ENCODE peak calls at places on chromosome 4, in seven cellular contexts. Z is AG04450, U is spleen, W is nephron progenitor cell, Q is PC-9, M is mammary epithelial cell, T is adrenal gland. A is an unnamed sample.

GRCh38 chr4:176334066-176334465 is 14.3 kb downstream of the SPCS3 start:
- DNase-seq in Z (no peak), U (no peak), W (no peak), Q (no peak), M (no peak), T (no peak), A (no peak)

GRCh38 chr4:33071552-33071951 is 2351.4 kb downstream of the PCDH7 start:
- DNase-seq in Z (no peak), U (no peak), W (no peak), Q (no peak), M (no peak), T (no peak), A (no peak)

GRCh38 chr4:69936566-69936965 is 5.7 kb downstream of the CSN1S1 start:
- DNase-seq in Z (no peak), U (no peak), W (no peak), Q (no peak), M (no peak), T (no peak), A (no peak)

GRCh38 chr4:184313710-184314659 is 96.3 kb upstream of the ENPP6 start:
- DNase-seq in Z (no peak), U (peak), W (no peak), Q (no peak), M (no peak), T (peak), A (no peak)

GRCh38 chr4:185840953-185841352 is 29.0 kb upstream of the SORBS2 start:
- DNase-seq in Z (no peak), U (no peak), W (no peak), Q (no peak), M (no peak), T (no peak), A (no peak)

GRCh38 chr4:1711055-1711905 is 839 bp downstream of the SLBP start:
- DNase-seq in Z (no peak), U (no peak), W (no peak), Q (no peak), M (peak), T (peak), A (no peak)

GRCh38 chr4:21041708-21042107 is 341.4 kb downstream of the PACRGL start:
- DNase-seq in Z (no peak), U (no peak), W (no peak), Q (no peak), M (no peak), T (no peak), A (no peak)

GRCh38 chr4:121989715-121990114 is 37.9 kb upstream of the TRPC3 start:
- DNase-seq in Z (no peak), U (no peak), W (no peak), Q (no peak), M (no peak), T (no peak), A (no peak)

GRCh38 chr4:37243722-37244582 is 591 bp upstream of the NWD2 start:
- DNase-seq in Z (no peak), U (no peak), W (peak), Q (no peak), M (peak), T (no peak), A (no peak)

GRCh38 chr4:38914859-38915258 is 47.3 kb downstream of the FAM114A1 start:
- DNase-seq in Z (no peak), U (no peak), W (no peak), Q (no peak), M (no peak), T (no peak), A (no peak)

GRCh38 chr4:46329118-46329976 is 60.6 kb downstream of the GABRA2 start:
- DNase-seq in Z (peak), U (no peak), W (peak), Q (peak), M (peak), T (peak), A (no peak)

GRCh38 chr4:188484256-188484655 is 345.0 kb downstream of the TRIML1 start:
- DNase-seq in Z (no peak), U (no peak), W (no peak), Q (no peak), M (no peak), T (no peak), A (no peak)

GRCh38 chr4:159280442-159281172 is 177.7 kb downstream of the RAPGEF2 start:
- DNase-seq in Z (no peak), U (no peak), W (no peak), Q (no peak), M (no peak), T (no peak), A (no peak)

GRCh38 chr4:88629826-88630225 is 37.5 kb downstream of the HERC3 start:
- DNase-seq in Z (no peak), U (no peak), W (no peak), Q (no peak), M (no peak), T (no peak), A (no peak)

GRCh38 chr4:81786770-81787169 is 315.1 kb upstream of the RASGEF1B start:
- DNase-seq in Z (no peak), U (no peak), W (no peak), Q (no peak), M (no peak), T (no peak), A (no peak)

GRCh38 chr4:54737421-54737820 is 79.7 kb downstream of the KIT start:
- DNase-seq in Z (no peak), U (no peak), W (no peak), Q (no peak), M (no peak), T (no peak), A (no peak)

GRCh38 chr4:80309301-80310004 is 26.1 kb upstream of the CFAP299 start:
- DNase-seq in Z (peak), U (no peak), W (no peak), Q (no peak), M (peak), T (no peak), A (peak)

GRCh38 chr4:82431026-82431745 is 796 bp downstream of the ENOPH1 start:
- DNase-seq in Z (no peak), U (peak), W (no peak), Q (no peak), M (peak), T (peak), A (no peak)

GRCh38 chr4:131644619-131645018 is 1504.5 kb upstream of the PCDH10 start:
- DNase-seq in Z (no peak), U (no peak), W (peak), Q (no peak), M (peak), T (no peak), A (no peak)

GRCh38 chr4:111979921-111980320 is 165.3 kb upstream of the FAM241A start:
- DNase-seq in Z (no peak), U (no peak), W (no peak), Q (no peak), M (no peak), T (no peak), A (no peak)

GRCh38 chr4:24637173-24637572 is 52.8 kb upstream of the DHX15 start:
- DNase-seq in Z (no peak), U (no peak), W (no peak), Q (no peak), M (no peak), T (no peak), A (no peak)

GRCh38 chr4:74543983-74544382 is 99.0 kb downstream of the AREG start:
- DNase-seq in Z (peak), U (no peak), W (no peak), Q (no peak), M (no peak), T (no peak), A (peak)

GRCh38 chr4:149790172-149790907 is 25.3 kb downstream of the IQCM start:
- DNase-seq in Z (no peak), U (no peak), W (no peak), Q (no peak), M (peak), T (no peak), A (no peak)

GRCh38 chr4:182724414-182724813 is 192.8 kb downstream of the DCTD start:
- DNase-seq in Z (no peak), U (no peak), W (no peak), Q (no peak), M (peak), T (no peak), A (no peak)

GRCh38 chr4:6641164-6641970 is 882 bp downstream of the MRFAP1 start:
- DNase-seq in Z (no peak), U (peak), W (peak), Q (no peak), M (peak), T (peak), A (no peak)

GRCh38 chr4:78704981-78705757 is 71.0 kb upstream of the BMP2K start:
- DNase-seq in Z (peak), U (no peak), W (no peak), Q (no peak), M (peak), T (no peak), A (peak)

GRCh38 chr4:77852892-77853495 is 9.6 kb upstream of the MRPL1 start:
- DNase-seq in Z (no peak), U (no peak), W (no peak), Q (no peak), M (no peak), T (no peak), A (no peak)

GRCh38 chr4:8231551-8232049 is 32.5 kb downstream of the SH3TC1 start:
- DNase-seq in Z (no peak), U (no peak), W (no peak), Q (no peak), M (no peak), T (no peak), A (no peak)
- TF ChIP-seq CTCF in Z (no peak), U (no peak), W (no peak), Q (no peak), M (no peak), T (no peak), A (no peak)

GRCh38 chr4:26055855-26056254 is 141.8 kb downstream of the SMIM20 start:
- DNase-seq in Z (no peak), U (no peak), W (no peak), Q (no peak), M (no peak), T (no peak), A (no peak)
- TF ChIP-seq CTCF in Z (no peak), U (no peak), W (no peak), Q (no peak), M (peak), T (no peak), A (no peak)

GRCh38 chr4:127809173-127809800 is 27.2 kb downstream of the HSPA4L start:
- DNase-seq in Z (no peak), U (no peak), W (no peak), Q (no peak), M (no peak), T (no peak), A (no peak)
- TF ChIP-seq CTCF in Z (peak), U (no peak), W (no peak), Q (no peak), M (peak), T (no peak), A (peak)

DNA sequence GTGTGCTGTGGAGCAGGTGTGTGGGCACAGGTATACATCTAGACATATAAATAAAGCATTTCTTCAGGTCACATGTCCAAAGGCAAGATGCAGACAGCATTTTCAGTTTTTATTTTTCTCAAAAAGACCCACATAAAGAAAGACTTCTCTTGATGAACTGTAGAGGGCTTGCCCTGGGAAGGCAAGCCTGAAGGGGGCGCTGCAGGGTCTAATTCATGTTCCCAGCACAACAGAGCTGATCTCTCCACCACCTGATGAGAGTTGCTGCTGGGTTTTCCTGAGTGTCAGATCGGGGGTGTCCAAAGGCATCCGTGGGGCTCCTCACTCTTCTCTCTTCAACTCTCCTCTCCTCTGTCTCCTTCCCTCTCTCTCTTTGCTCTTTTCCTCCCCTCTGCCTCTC is 26.6 kb downstream of the ADRA2C start:
- DNase-seq in Z (no peak), U (no peak), W (peak), Q (no peak), M (no peak), T (no peak), A (no peak)
- TF ChIP-seq CTCF in Z (no peak), U (no peak), W (peak), Q (peak), M (no peak), T (no peak), A (no peak)

GRCh38 chr4:120055167-120055566 is 11.5 kb downstream of the MAD2L1 start:
- DNase-seq in Z (no peak), U (no peak), W (no peak), Q (no peak), M (no peak), T (no peak), A (no peak)

GRCh38 chr4:120053916-120054315 is 12.7 kb downstream of the MAD2L1 start:
- DNase-seq in Z (no peak), U (no peak), W (no peak), Q (no peak), M (no peak), T (no peak), A (no peak)

GRCh38 chr4:120056249-120056648 is 10.4 kb downstream of the MAD2L1 start:
- DNase-seq in Z (no peak), U (no peak), W (no peak), Q (no peak), M (no peak), T (no peak), A (no peak)

GRCh38 chr4:120057416-120057815 is 9.2 kb downstream of the MAD2L1 start:
- DNase-seq in Z (no peak), U (no peak), W (no peak), Q (no peak), M (no peak), T (no peak), A (no peak)

DNA sequence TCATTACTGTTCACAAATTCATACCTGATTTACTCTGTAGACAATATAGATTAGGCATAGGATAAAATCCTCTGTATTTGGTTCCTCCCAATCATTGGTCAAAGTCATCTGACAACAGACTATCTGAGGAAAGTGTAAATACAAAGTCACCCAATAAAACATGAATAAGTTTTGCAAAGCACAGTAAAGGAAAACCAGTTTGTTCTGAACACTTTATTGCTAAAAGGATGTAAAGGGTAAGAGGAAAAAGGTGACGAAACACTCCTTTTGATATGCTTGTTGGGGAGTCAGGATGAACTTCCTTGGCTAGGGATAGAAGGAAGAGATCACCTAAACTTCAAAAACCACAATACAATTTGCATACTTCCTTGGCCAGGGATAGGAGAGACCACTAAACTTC is 10.9 kb downstream of the MAD2L1 start:
- DNase-seq in Z (no peak), U (no peak), W (no peak), Q (no peak), M (no peak), T (no peak), A (no peak)
- TF ChIP-seq CTCF in Z (no peak), U (no peak), W (no peak), Q (no peak), M (no peak), T (no peak), A (no peak)

DNA sequence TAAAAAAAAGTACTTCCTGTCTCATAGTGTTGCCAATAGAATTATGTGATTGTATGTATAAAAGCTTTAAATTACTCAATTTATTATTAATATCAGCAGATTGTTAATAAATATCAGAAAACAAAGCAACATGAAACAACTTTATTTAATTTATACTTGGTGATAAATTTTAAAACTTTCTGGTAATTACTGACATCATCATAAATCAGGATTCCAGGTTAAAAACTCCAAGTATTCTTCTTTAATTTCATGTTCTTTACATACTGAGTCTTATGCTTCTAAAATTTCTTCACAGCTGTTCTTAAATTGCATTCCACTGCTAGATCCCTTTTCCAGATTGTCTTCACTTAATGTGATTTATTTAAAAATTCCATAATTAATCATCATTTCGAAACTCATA is 1224.5 kb downstream of the PCDH18 start:
- DNase-seq in Z (no peak), U (no peak), W (no peak), Q (no peak), M (no peak), T (no peak), A (no peak)
- TF ChIP-seq CTCF in Z (no peak), U (no peak), W (no peak), Q (no peak), M (no peak), T (no peak), A (no peak)